ENCODE peak calls at places on chromosomes 6 and 20, in ten cellular contexts. S, Y, H, T, N, A, J, O, K and Q are unnamed samples.

GRCh38 chr20:21338291-21338690 is 35.2 kb downstream of the XRN2 start:
- DNase-seq in S (no peak), Y (no peak), H (no peak), T (no peak), N (no peak), A (no peak), J (no peak), O (no peak), K (no peak), Q (no peak)

GRCh38 chr6:157955675-157956074 is 26.0 kb upstream of the SYNJ2 start:
- DNase-seq in S (no peak), Y (no peak), H (no peak), T (no peak), N (no peak), A (no peak), J (no peak), O (no peak), K (no peak), Q (no peak)

GRCh38 chr6:25387921-25388320 is 108.7 kb downstream of the CARMIL1 start:
- DNase-seq in S (no peak), Y (no peak), H (no peak), T (no peak), N (no peak), A (no peak), J (no peak), O (no peak), K (no peak), Q (no peak)

GRCh38 chr20:11210611-11211010 is 536.8 kb upstream of the JAG1 start:
- DNase-seq in S (no peak), Y (no peak), H (no peak), T (no peak), N (no peak), A (no peak), J (no peak), O (no peak), K (no peak), Q (no peak)

GRCh38 chr20:20518263-20518662 is 150.4 kb downstream of the INSM1 start:
- DNase-seq in S (no peak), Y (no peak), H (no peak), T (no peak), N (no peak), A (no peak), J (no peak), O (no peak), K (no peak), Q (no peak)

GRCh38 chr20:9460518-9460917 is 53.9 kb upstream of the LAMP5 start:
- DNase-seq in S (no peak), Y (peak; percentile 47), H (no peak), T (no peak), N (no peak), A (no peak), J (no peak), O (no peak), K (no peak), Q (no peak)

GRCh38 chr20:32378461-32378860 is 20.3 kb downstream of the ASXL1 start:
- DNase-seq in S (no peak), Y (no peak), H (no peak), T (no peak), N (no peak), A (no peak), J (no peak), O (no peak), K (no peak), Q (no peak)

GRCh38 chr6:116697475-116697874 is 16.5 kb downstream of the KPNA5 start:
- DNase-seq in S (no peak), Y (no peak), H (no peak), T (no peak), N (no peak), A (no peak), J (no peak), O (no peak), K (no peak), Q (no peak)

GRCh38 chr20:45049904-45050471 is 50.9 kb downstream of the KCNS1 start:
- DNase-seq in S (peak; percentile 31), Y (no peak), H (no peak), T (no peak), N (no peak), A (no peak), J (no peak), O (no peak), K (no peak), Q (peak; percentile 39)

GRCh38 chr6:137369135-137369534 is 125.1 kb downstream of the OLIG3 start:
- DNase-seq in S (no peak), Y (no peak), H (no peak), T (no peak), N (no peak), A (no peak), J (no peak), O (no peak), K (no peak), Q (no peak)

GRCh38 chr20:24542721-24543120 is 73.3 kb downstream of the SYNDIG1 start:
- DNase-seq in S (no peak), Y (no peak), H (no peak), T (no peak), N (no peak), A (no peak), J (no peak), O (no peak), K (no peak), Q (no peak)

GRCh38 chr20:24543168-24543567 is 73.7 kb downstream of the SYNDIG1 start:
- DNase-seq in S (no peak), Y (no peak), H (no peak), T (no peak), N (no peak), A (no peak), J (no peak), O (no peak), K (no peak), Q (no peak)

GRCh38 chr20:24545168-24545567 is 75.7 kb downstream of the SYNDIG1 start:
- DNase-seq in S (no peak), Y (no peak), H (no peak), T (no peak), N (no peak), A (no peak), J (no peak), O (no peak), K (no peak), Q (no peak)

GRCh38 chr20:24543741-24544140 is 74.3 kb downstream of the SYNDIG1 start:
- DNase-seq in S (no peak), Y (no peak), H (no peak), T (no peak), N (no peak), A (no peak), J (no peak), O (no peak), K (no peak), Q (no peak)

GRCh38 chr20:24544371-24544770 is 74.9 kb downstream of the SYNDIG1 start:
- DNase-seq in S (no peak), Y (no peak), H (no peak), T (no peak), N (no peak), A (no peak), J (no peak), O (no peak), K (no peak), Q (no peak)
- H3K27ac ChIP-seq in S (no peak overlapping the region), Y (no peak overlapping the region), H (no peak overlapping the region), T (no peak overlapping the region), N (no peak overlapping the region), A (no peak overlapping the region), J (no peak overlapping the region), O (no peak overlapping the region), K (no peak overlapping the region), Q (no peak overlapping the region)

GRCh38 chr6:111758608-111759293 is 114.5 kb downstream of the FYN start:
- DNase-seq in S (peak; percentile 64), Y (no peak), H (no peak), T (no peak), N (peak; percentile 18), A (no peak), J (no peak), O (no peak), K (no peak), Q (no peak)
- H3K4me3 ChIP-seq in S (peak overlapping the region; percentile 89), Y (peak overlapping the region; percentile 62), H (peak overlapping the region; percentile 19), T (no peak overlapping the region), N (peak overlapping the region; percentile 59), A (no peak overlapping the region), J (no peak overlapping the region), O (no peak overlapping the region), K (no peak overlapping the region), Q (no peak overlapping the region)

GRCh38 chr6:12401200-12401599 is 111.0 kb downstream of the EDN1 start:
- DNase-seq in S (no peak), Y (no peak), H (no peak), T (no peak), N (no peak), A (no peak), J (no peak), O (no peak), K (no peak), Q (no peak)

GRCh38 chr6:12403201-12403826 is 113.2 kb downstream of the EDN1 start:
- DNase-seq in S (no peak), Y (peak; percentile 89), H (no peak), T (no peak), N (no peak), A (no peak), J (no peak), O (no peak), K (no peak), Q (no peak)

GRCh38 chr6:12404651-12405050 is 114.5 kb downstream of the EDN1 start:
- DNase-seq in S (no peak), Y (no peak), H (no peak), T (no peak), N (no peak), A (peak; percentile 23), J (no peak), O (no peak), K (no peak), Q (no peak)

GRCh38 chr6:12408752-12409151 is 118.6 kb downstream of the EDN1 start:
- DNase-seq in S (no peak), Y (no peak), H (no peak), T (no peak), N (no peak), A (no peak), J (no peak), O (no peak), K (no peak), Q (no peak)

GRCh38 chr6:12403946-12404647 is 113.9 kb downstream of the EDN1 start:
- DNase-seq in S (no peak), Y (peak; percentile 83), H (no peak), T (no peak), N (no peak), A (no peak), J (no peak), O (no peak), K (no peak), Q (no peak)
- H3K27ac ChIP-seq in S (no peak overlapping the region), Y (peak overlapping the region; percentile 93), H (no peak overlapping the region), T (no peak overlapping the region), N (no peak overlapping the region), A (peak overlapping the region; percentile 35), J (no peak overlapping the region), O (no peak overlapping the region), K (no peak overlapping the region), Q (no peak overlapping the region)

DNA sequence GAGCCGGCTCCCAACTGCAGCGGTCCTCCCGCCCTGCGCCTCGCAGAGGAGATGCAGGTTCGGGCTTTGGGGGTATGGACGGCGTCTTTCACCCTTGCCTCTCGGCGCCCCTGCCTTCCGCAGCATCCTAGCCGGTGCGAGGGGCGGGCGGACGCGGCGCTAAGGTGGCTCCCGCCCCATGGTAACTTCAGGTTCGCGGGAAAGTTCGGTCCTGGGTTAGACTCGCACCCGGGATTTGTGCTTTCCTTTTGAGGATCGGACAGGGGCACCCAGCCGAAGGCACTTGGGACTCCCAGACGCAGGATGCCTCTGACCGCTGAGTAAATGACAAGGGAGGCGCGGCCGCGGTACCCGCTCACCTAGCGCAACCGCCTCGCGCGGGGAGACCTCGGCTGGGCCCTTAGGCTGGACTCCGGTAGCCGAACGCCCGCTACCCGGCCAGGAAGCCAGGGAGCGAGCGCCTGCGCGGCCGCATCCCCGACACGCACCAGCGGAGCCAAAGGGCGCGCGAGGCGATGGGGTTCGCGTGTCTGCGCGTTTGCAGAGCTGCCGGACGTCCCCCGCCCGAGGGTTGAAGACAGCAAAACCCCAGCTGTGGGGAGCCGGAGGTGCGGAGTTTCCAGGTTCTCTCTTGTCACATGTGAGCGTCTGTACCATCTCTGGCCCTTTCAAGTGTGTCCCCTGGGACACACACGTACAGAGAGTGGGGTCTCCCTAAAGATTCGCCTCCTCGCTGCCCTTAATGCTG is 1.1 kb downstream of the RSPO3 start:
- DNase-seq in S (peak; percentile 25), Y (peak; percentile 69), H (peak; percentile 50), T (peak; percentile 21), N (no peak), A (no peak), J (peak; percentile 21), O (no peak), K (no peak), Q (no peak)
- H3K4me3 ChIP-seq in S (no peak overlapping the region), Y (peak overlapping the region; percentile 77), H (peak overlapping the region; percentile 60), T (peak overlapping the region; percentile 81), N (peak overlapping the region; percentile 37), A (peak overlapping the region; percentile 52), J (peak overlapping the region; percentile 52), O (peak overlapping the region; percentile 66), K (peak overlapping the region; percentile 69), Q (no peak overlapping the region)